ENCODE peak calls at places on chromosome 11, in ten cellular contexts. I, Y, D, W, S, P, K, L, T and U are unnamed samples.

GRCh38 chr11:28757725-28758515 is 649.7 kb downstream of the METTL15 start:
- DNase-seq in I (peak), Y (peak), D (no peak), W (peak), S (peak), P (no peak), K (no peak), L (peak), T (no peak), U (no peak)

GRCh38 chr11:115653076-115653475 is 148.9 kb upstream of the CADM1 start:
- DNase-seq in I (peak), Y (no peak), D (no peak), W (no peak), S (no peak), P (no peak), K (no peak), L (no peak), T (no peak), U (no peak)

GRCh38 chr11:114163830-114164401 is 104.4 kb downstream of the ZBTB16 start:
- DNase-seq in I (no peak), Y (peak), D (peak), W (no peak), S (peak), P (no peak), K (no peak), L (no peak), T (peak), U (no peak)

GRCh38 chr11:72524711-72525110 is 90.4 kb upstream of the CLPB start:
- DNase-seq in I (no peak), Y (peak), D (peak), W (peak), S (peak), P (no peak), K (no peak), L (no peak), T (no peak), U (no peak)

GRCh38 chr11:47257518-47258316 is at the start of gene NR1H3:
- DNase-seq in I (no peak), Y (peak), D (peak), W (peak), S (peak), P (peak), K (peak), L (no peak), T (peak), U (no peak)

GRCh38 chr11:66691311-66691980 is 13.8 kb upstream of the RBM4B start:
- DNase-seq in I (no peak), Y (no peak), D (no peak), W (no peak), S (no peak), P (no peak), K (no peak), L (no peak), T (no peak), U (no peak)

GRCh38 chr11:68143310-68143689 is 22.1 kb upstream of the CHKA start:
- DNase-seq in I (no peak), Y (no peak), D (no peak), W (peak), S (no peak), P (no peak), K (no peak), L (no peak), T (no peak), U (no peak)

GRCh38 chr11:86802601-86803051 is 2.3 kb downstream of the PRSS23 start:
- DNase-seq in I (peak), Y (peak), D (peak), W (peak), S (peak), P (no peak), K (peak), L (peak), T (no peak), U (peak)

GRCh38 chr11:129861702-129862107 is 33.7 kb downstream of the NFRKB start:
- DNase-seq in I (peak), Y (peak), D (peak), W (peak), S (peak), P (peak), K (no peak), L (peak), T (peak), U (peak)

GRCh38 chr11:106231591-106231990 is 154.1 kb downstream of the AASDHPPT start:
- DNase-seq in I (no peak), Y (peak), D (peak), W (no peak), S (peak), P (no peak), K (no peak), L (no peak), T (no peak), U (peak)

GRCh38 chr11:124841765-124842700 is 23.2 kb upstream of the ROBO3 start:
- DNase-seq in I (no peak), Y (no peak), D (no peak), W (no peak), S (no peak), P (no peak), K (no peak), L (no peak), T (no peak), U (no peak)

GRCh38 chr11:72813740-72814138 is 472 bp upstream of the ATG16L2 start:
- DNase-seq in I (no peak), Y (peak), D (peak), W (peak), S (peak), P (no peak), K (no peak), L (no peak), T (peak), U (no peak)

GRCh38 chr11:131653244-131653643 is 282.8 kb downstream of the NTM start:
- DNase-seq in I (no peak), Y (no peak), D (no peak), W (no peak), S (no peak), P (no peak), K (no peak), L (no peak), T (no peak), U (no peak)

GRCh38 chr11:66142370-66143263 is 72.5 kb downstream of the PACS1 start:
- DNase-seq in I (peak), Y (peak), D (no peak), W (peak), S (peak), P (no peak), K (no peak), L (no peak), T (no peak), U (no peak)

GRCh38 chr11:14908214-14908880 is 16.3 kb upstream of the CYP2R1 start:
- DNase-seq in I (peak), Y (peak), D (peak), W (no peak), S (peak), P (no peak), K (no peak), L (no peak), T (no peak), U (no peak)

GRCh38 chr11:104529213-104529612 is 365.3 kb upstream of the PDGFD start:
- DNase-seq in I (no peak), Y (no peak), D (peak), W (no peak), S (no peak), P (no peak), K (no peak), L (no peak), T (no peak), U (no peak)

GRCh38 chr11:25816411-25816810 is 515.5 kb upstream of the ANO3 start:
- DNase-seq in I (no peak), Y (no peak), D (no peak), W (no peak), S (no peak), P (no peak), K (no peak), L (no peak), T (no peak), U (no peak)

GRCh38 chr11:101096036-101096704 is 33.4 kb downstream of the PGR start:
- DNase-seq in I (peak), Y (peak), D (peak), W (no peak), S (peak), P (no peak), K (no peak), L (peak), T (peak), U (no peak)

GRCh38 chr11:4697583-4697982 is at the start of gene OR51E2:
- DNase-seq in I (peak), Y (peak), D (no peak), W (no peak), S (peak), P (no peak), K (no peak), L (peak), T (no peak), U (no peak)

GRCh38 chr11:30786392-30787120 is 200.4 kb upstream of the MPPED2 start:
- DNase-seq in I (no peak), Y (no peak), D (no peak), W (no peak), S (peak), P (no peak), K (no peak), L (no peak), T (no peak), U (no peak)

GRCh38 chr11:133968300-133968699 is 11.5 kb upstream of the IGSF9B start:
- DNase-seq in I (no peak), Y (no peak), D (no peak), W (no peak), S (no peak), P (no peak), K (peak), L (no peak), T (no peak), U (no peak)

DNA sequence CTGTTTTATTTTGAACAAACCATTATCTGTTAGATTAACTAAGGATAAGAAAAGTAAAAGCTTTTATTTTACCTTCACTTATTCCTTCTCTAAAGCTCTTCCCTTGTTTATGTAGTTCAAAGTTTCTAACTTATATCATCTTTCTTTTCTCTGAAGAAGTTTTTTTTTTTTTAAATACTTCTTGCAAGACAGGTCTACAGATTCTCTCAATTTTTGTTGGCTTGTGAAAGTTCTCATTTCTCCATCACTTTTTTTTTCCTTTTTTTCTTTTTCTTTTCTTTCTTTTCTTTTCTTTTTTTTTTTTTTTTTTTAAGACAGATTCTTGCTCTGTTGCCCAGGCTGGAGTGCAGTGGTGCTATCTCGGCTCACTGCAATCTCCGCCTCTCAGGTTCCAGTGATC is 4.7 kb upstream of the TREH start:
- DNase-seq in I (no peak), Y (no peak), D (no peak), W (peak), S (no peak), P (no peak), K (no peak), L (no peak), T (no peak), U (no peak)
- TF ChIP-seq CTCF in I (no peak), Y (no peak), D (no peak), W (no peak), S (no peak), P (no peak), K (no peak), L (no peak), T (no peak), U (no peak)

DNA sequence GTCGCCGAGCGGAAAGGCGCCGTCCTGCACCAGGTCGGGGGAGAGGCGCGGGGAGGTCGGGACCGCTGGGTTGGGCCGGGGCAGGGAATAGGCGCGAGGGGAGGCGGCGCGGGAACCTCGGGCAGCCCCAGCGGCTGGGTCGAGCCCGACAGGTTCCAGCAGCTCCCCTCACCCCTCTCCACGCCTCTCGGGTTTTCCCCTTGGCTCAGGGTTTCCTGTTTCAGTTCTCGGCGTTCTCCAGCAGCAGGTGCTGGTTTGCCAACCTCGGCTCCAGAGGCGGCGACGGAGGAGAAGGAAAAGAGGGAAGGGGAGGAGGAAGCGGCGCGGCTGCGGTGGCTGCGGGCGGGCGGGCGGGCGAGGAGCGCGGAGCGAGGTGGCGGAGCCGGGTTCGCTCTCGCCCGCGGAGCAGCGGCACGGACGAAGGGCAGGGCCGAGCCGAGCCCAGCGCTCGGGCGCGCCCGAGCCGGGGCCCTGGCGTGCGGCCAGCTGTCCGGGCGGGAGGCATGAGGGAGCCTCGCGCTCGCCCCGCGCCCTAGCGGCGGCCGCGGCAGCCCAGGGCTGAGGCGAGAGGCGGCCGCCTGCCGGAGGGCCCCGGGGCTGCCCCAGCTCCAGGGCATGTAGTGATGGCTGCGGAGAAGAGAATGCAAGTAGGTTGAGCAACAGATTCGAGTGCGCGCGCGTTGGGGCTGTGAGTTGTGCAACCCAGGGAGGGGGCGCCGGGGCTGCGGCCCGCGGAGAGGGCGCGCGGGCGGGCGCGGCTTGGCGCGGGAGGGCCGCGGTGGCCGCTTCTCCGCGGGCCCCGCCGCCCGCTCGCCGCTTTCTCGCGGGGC is at the start of gene ZC3H12C:
- DNase-seq in I (peak), Y (peak), D (peak), W (peak), S (peak), P (peak), K (peak), L (peak), T (peak), U (peak)
- TF ChIP-seq CTCF in I (peak), Y (peak), D (peak), W (peak), S (peak), P (peak), K (no peak), L (peak), T (peak), U (peak)

DNA sequence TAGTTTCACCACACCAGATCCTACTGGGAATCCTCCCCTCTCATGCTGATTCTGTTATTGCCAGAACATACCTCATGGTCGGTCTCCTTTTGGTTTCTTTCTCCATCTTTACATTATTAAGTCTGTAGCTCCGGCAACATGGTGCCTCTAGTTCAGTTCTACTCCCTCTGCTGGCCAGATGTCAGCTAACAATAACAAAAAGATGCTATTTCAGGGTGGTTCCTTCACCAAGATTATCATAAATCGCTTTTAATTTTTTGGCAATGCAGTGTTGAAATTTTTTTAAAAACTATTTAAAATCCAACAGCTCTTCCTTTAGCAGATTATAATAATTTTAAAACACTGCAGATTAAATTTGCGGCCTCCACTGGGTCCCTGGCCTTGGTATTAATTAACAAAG is 492.8 kb upstream of the KIRREL3 start:
- DNase-seq in I (peak), Y (peak), D (no peak), W (no peak), S (peak), P (no peak), K (peak), L (peak), T (no peak), U (no peak)
- TF ChIP-seq CTCF in I (no peak), Y (peak), D (peak), W (peak), S (peak), P (no peak), K (peak), L (peak), T (peak), U (peak)

DNA sequence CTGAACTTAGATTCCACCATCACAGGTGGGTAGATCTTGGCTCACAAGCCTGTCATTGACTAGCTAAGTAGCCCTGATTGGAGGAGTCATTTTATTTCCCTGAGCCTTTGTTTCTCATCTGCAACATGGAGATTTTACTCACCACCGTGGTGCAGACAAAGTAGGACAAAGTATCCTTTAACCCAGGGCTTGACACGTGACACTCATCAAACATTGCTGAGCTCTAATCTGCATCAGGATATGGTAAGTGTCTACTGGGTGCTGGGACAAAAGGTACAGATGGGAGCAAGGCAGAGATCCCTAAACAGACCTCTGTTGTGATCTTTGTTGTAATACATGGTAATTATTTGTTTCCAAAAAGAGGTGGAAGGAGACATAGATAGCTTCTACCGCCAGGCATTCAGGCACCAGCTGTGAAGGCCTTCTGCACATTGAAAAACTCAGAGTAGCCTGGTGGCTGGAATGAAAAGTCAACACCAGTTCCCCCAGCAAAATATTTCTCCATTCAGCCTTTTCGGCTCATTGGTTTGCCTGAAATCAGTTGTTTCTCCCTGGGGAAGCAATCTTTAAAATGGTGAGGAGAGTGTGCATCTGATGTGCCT is 18.3 kb upstream of the MICAL2 start:
- DNase-seq in I (no peak), Y (no peak), D (no peak), W (no peak), S (no peak), P (no peak), K (no peak), L (no peak), T (no peak), U (no peak)
- TF ChIP-seq CTCF in I (no peak), Y (no peak), D (no peak), W (no peak), S (no peak), P (no peak), K (no peak), L (peak), T (peak), U (no peak)

GRCh38 chr11:78586452-78587046 is 11.9 kb upstream of the NARS2 start:
- DNase-seq in I (peak), Y (peak), D (peak), W (no peak), S (peak), P (no peak), K (no peak), L (no peak), T (no peak), U (no peak)
- TF ChIP-seq CTCF in I (peak), Y (peak), D (peak), W (peak), S (peak), P (peak), K (peak), L (peak), T (peak), U (peak)

DNA sequence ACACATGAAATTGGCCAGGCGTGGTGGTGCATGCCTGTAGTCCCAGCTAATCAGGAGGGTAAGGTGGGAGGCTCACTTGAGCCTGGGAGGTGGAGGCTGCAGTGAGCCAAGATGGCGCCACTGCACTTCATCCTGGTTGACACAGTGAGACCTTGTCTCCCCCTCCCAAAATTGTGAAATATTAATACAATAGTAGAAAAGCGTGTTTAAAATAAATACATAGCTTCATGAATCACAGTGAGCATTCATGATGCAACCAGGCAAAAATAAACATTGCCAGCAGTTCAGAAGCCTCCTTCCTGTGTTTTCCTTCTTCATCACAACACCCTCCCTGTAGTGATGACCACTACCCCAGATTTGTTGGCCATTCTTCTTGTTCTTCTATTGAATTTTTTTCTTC is 4.3 kb upstream of the TEAD1 start:
- DNase-seq in I (peak), Y (peak), D (peak), W (peak), S (peak), P (no peak), K (no peak), L (no peak), T (no peak), U (no peak)
- TF ChIP-seq CTCF in I (no peak), Y (no peak), D (no peak), W (no peak), S (no peak), P (no peak), K (no peak), L (no peak), T (no peak), U (no peak)